ENCODE peak calls at places on chromosomes 7 and 10, in seven cellular contexts. X, Q, W, T, I, V and J are unnamed samples. For H3K36me3, the result is how much of the 10 kb centered on the place peaks cover.

GRCh38 chr10:88730864-88731263 is 24.8 kb downstream of the LIPK start:
- DNase-seq in X (no peak), Q (no peak), W (no peak), T (no peak), I (no peak), V (no peak), J (no peak)

GRCh38 chr7:25965405-25966123 is 186.4 kb upstream of the NFE2L3 start:
- DNase-seq in X (no peak), Q (no peak), W (no peak), T (peak), I (peak), V (no peak), J (no peak)

GRCh38 chr7:50679218-50680007 is 103.3 kb downstream of the GRB10 start:
- DNase-seq in X (no peak), Q (peak), W (no peak), T (peak), I (peak), V (no peak), J (no peak)

GRCh38 chr10:5563991-5564536 is 39.3 kb downstream of the CALML3 start:
- DNase-seq in X (no peak), Q (peak), W (peak), T (no peak), I (peak), V (peak), J (no peak)

GRCh38 chr10:132489053-132489703 is 48.4 kb upstream of the INPP5A start:
- DNase-seq in X (no peak), Q (no peak), W (peak), T (peak), I (no peak), V (peak), J (peak)

GRCh38 chr7:129363-130221 is 62.8 kb upstream of the FAM20C start:
- DNase-seq in X (no peak), Q (no peak), W (no peak), T (peak), I (no peak), V (peak), J (no peak)

GRCh38 chr7:144717720-144718119 is 118.1 kb downstream of the TPK1 start:
- DNase-seq in X (no peak), Q (no peak), W (no peak), T (no peak), I (no peak), V (no peak), J (no peak)

GRCh38 chr7:99459087-99459486 is 6.9 kb downstream of the ATP5MF start:
- DNase-seq in X (no peak), Q (no peak), W (peak), T (no peak), I (peak), V (no peak), J (no peak)

GRCh38 chr7:86814980-86815379 is 171.3 kb downstream of the GRM3 start:
- DNase-seq in X (no peak), Q (no peak), W (no peak), T (no peak), I (peak), V (no peak), J (no peak)

GRCh38 chr10:66587680-66588050 is 338.2 kb upstream of the LRRTM3 start:
- DNase-seq in X (no peak), Q (no peak), W (peak), T (no peak), I (no peak), V (no peak), J (no peak)

GRCh38 chr7:45595809-45596664 is 21.9 kb downstream of the ADCY1 start:
- DNase-seq in X (no peak), Q (no peak), W (no peak), T (no peak), I (no peak), V (no peak), J (no peak)

GRCh38 chr10:2610946-2611345 is 456.4 kb upstream of the PFKP start:
- DNase-seq in X (no peak), Q (no peak), W (no peak), T (no peak), I (no peak), V (no peak), J (no peak)

GRCh38 chr7:129169705-129170319 is 18.6 kb upstream of the SMO start:
- DNase-seq in X (no peak), Q (no peak), W (no peak), T (no peak), I (no peak), V (no peak), J (no peak)

GRCh38 chr7:11416641-11417040 is 415.4 kb downstream of the THSD7A start:
- DNase-seq in X (no peak), Q (no peak), W (no peak), T (no peak), I (no peak), V (no peak), J (no peak)

GRCh38 chr7:593324-594115 is 73.9 kb upstream of the PDGFA start:
- DNase-seq in X (no peak), Q (no peak), W (no peak), T (no peak), I (no peak), V (no peak), J (no peak)

GRCh38 chr7:138400400-138400886 is 59.6 kb upstream of the TRIM24 start:
- DNase-seq in X (no peak), Q (no peak), W (no peak), T (no peak), I (no peak), V (no peak), J (no peak)

GRCh38 chr10:51879238-51879637 is 179.8 kb upstream of the CSTF2T start:
- DNase-seq in X (peak), Q (peak), W (no peak), T (peak), I (peak), V (peak), J (no peak)

GRCh38 chr10:110032801-110033723 is 25.3 kb downstream of the ADD3 start:
- DNase-seq in X (no peak), Q (no peak), W (no peak), T (peak), I (no peak), V (no peak), J (no peak)

GRCh38 chr7:66189695-66190503 is 15.2 kb upstream of the TPST1 start:
- DNase-seq in X (no peak), Q (no peak), W (no peak), T (no peak), I (no peak), V (no peak), J (no peak)

GRCh38 chr10:63595072-63595471 is 73.9 kb downstream of the REEP3 start:
- DNase-seq in X (no peak), Q (no peak), W (no peak), T (peak), I (no peak), V (no peak), J (no peak)

GRCh38 chr10:22853906-22854447 is 73.9 kb upstream of the ARMC3 start:
- DNase-seq in X (peak), Q (no peak), W (no peak), T (no peak), I (no peak), V (no peak), J (no peak)

GRCh38 chr7:154858836-154859537 is 143.9 kb downstream of the PAXIP1 start:
- DNase-seq in X (no peak), Q (no peak), W (no peak), T (no peak), I (no peak), V (peak), J (no peak)

GRCh38 chr10:129785536-129785981 is 178.5 kb downstream of the EBF3 start:
- DNase-seq in X (no peak), Q (no peak), W (no peak), T (no peak), I (no peak), V (peak), J (no peak)

GRCh38 chr10:22649390-22649841 is 65.0 kb downstream of the PIP4K2A start:
- DNase-seq in X (no peak), Q (no peak), W (no peak), T (no peak), I (no peak), V (no peak), J (no peak)

GRCh38 chr10:76336213-76336963 is 905.0 kb downstream of the LRMDA start:
- DNase-seq in X (no peak), Q (no peak), W (no peak), T (no peak), I (no peak), V (no peak), J (no peak)

GRCh38 chr7:84783161-84783803 is 403.6 kb downstream of the SEMA3D start:
- DNase-seq in X (no peak), Q (no peak), W (no peak), T (peak), I (peak), V (no peak), J (no peak)

GRCh38 chr10:49371967-49372366 is 23.9 kb downstream of the DRGX start:
- DNase-seq in X (no peak), Q (no peak), W (no peak), T (no peak), I (no peak), V (no peak), J (no peak)

GRCh38 chr7:29987083-29987482 is 2.5 kb downstream of the SCRN1 start:
- DNase-seq in X (peak), Q (no peak), W (no peak), T (peak), I (peak), V (no peak), J (no peak)
- H3K4me3 ChIP-seq in X (no peak), Q (no peak), W (no peak), T (peak), I (no peak), V (no peak), J (no peak)

GRCh38 chr7:106092204-106092603 is 19.9 kb downstream of the SYPL1 start:
- DNase-seq in X (no peak), Q (no peak), W (no peak), T (no peak), I (no peak), V (no peak), J (no peak)
- H3K36me3 ChIP-seq in X (under half), Q (under half), W (half or more), T (under half), I (under half), V (half or more), J (half or more)

GRCh38 chr7:106238830-106239229 is 46.0 kb downstream of the NAMPT start:
- DNase-seq in X (no peak), Q (no peak), W (no peak), T (no peak), I (no peak), V (no peak), J (no peak)

GRCh38 chr7:106239406-106239805 is 45.4 kb downstream of the NAMPT start:
- DNase-seq in X (no peak), Q (no peak), W (no peak), T (no peak), I (peak), V (no peak), J (no peak)

GRCh38 chr7:106231856-106232490 is 52.8 kb downstream of the NAMPT start:
- DNase-seq in X (no peak), Q (no peak), W (no peak), T (no peak), I (no peak), V (no peak), J (no peak)

GRCh38 chr7:106236065-106236464 is 48.7 kb downstream of the NAMPT start:
- DNase-seq in X (no peak), Q (no peak), W (no peak), T (no peak), I (no peak), V (no peak), J (no peak)

DNA sequence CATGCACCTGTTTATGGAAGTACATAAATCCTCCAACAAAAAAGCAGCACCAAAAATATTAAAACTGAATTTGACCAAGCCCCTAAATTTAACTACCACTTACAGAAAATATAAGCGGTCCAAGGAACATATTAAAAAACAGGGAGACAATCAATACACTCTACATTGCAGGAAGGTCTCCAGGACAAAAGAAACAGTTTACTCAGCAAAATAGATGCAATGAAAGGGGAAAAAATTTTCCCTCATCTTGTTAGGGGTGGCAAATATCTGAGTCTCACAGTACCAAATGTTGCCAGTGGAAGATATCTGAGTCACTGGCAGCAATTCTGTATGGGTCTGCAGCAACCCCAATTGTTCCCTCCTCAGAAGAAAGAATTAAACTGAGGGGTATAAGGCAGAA is 50.4 kb downstream of the NAMPT start:
- DNase-seq in X (no peak), Q (no peak), W (no peak), T (no peak), I (no peak), V (no peak), J (no peak)
- H3K4me3 ChIP-seq in X (no peak), Q (no peak), W (no peak), T (no peak), I (no peak), V (no peak), J (no peak)

DNA sequence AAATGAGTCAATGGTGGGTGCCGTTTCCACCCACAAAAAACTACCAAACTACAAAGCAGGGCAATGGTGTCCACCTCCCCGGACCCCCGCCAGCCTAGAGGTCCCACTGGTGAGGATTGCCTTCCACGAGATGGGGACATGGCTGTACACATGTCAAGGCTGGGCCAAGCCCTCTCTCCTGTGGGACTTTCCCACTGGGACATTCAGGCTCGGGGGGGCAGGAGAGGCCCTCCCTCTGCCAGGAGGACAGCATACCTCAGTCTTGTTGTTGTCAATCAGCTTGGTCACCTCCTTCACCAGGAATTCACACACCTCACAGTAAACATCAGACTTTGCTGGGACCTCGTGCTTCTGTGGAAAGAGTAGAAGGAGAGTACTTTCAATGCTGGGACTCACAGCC is 31.1 kb downstream of the PSAP start:
- DNase-seq in X (no peak), Q (no peak), W (no peak), T (no peak), I (no peak), V (no peak), J (no peak)
- H3K36me3 ChIP-seq in X (under half), Q (half or more), W (half or more), T (under half), I (half or more), V (half or more), J (under half)

GRCh38 chr10:13717571-13717935 is 130.8 kb downstream of the PRPF18 start:
- DNase-seq in X (no peak), Q (no peak), W (no peak), T (no peak), I (peak), V (no peak), J (no peak)
- H3K4me3 ChIP-seq in X (peak), Q (peak), W (peak), T (no peak), I (peak), V (peak), J (peak)

GRCh38 chr10:68492118-68492517 is 20.3 kb upstream of the DNA2 start:
- DNase-seq in X (no peak), Q (no peak), W (no peak), T (peak), I (no peak), V (no peak), J (no peak)
- H3K36me3 ChIP-seq in X (under half), Q (under half), W (half or more), T (under half), I (under half), V (half or more), J (under half)